ENCODE peak calls at places on chromosomes 6 and 20, in ten cellular contexts. H is activated naive CD8-positive, alpha-beta T cell treated with anti-CD3 and anti-CD28 coated beads for 36 hours; V is cortex of kidney; P is psoas muscle; D is GM18507; U is stimulated activated CD8-positive, alpha-beta memory T cell treated with anti-CD3 and anti-CD28 coated beads, Interleukin-4, amount 100 ng/mL, for 1 hour; N is nucleus accumbens; Q is Right ventricle myocardium superior; T is CD8-positive, alpha-beta memory T cell; W is BE2C. F is an unnamed sample.

GRCh38 chr20:48606841-48607543 is 220.8 kb downstream of the PREX1 start:
- DNase-seq in V (no peak), N (no peak), T (no peak), U (no peak), P (no peak), H (no peak), Q (no peak), W (no peak), D (no peak), F (no peak)

GRCh38 chr6:118507636-118508035 is 40.5 kb upstream of the PLN start:
- DNase-seq in D (no peak), T (no peak), H (no peak), V (no peak), P (no peak), Q (no peak), U (no peak), N (no peak), W (no peak), F (no peak)

GRCh38 chr20:62485062-62485700 is 9.4 kb upstream of the GATA5 start:
- DNase-seq in D (no peak), H (no peak), N (no peak), T (no peak), W (peak; percentile 62), U (no peak), Q (peak; percentile 60), V (no peak), P (no peak), F (no peak)

GRCh38 chr20:46035713-46036112 is 6.7 kb downstream of the SLC12A5 start:
- DNase-seq in N (no peak), W (no peak), H (no peak), U (no peak), Q (no peak), V (no peak), T (no peak), D (no peak), P (no peak), F (no peak)

GRCh38 chr6:142796571-142796970 is 148.4 kb downstream of the HIVEP2 start:
- DNase-seq in V (no peak), P (no peak), T (no peak), W (no peak), U (no peak), Q (no peak), H (no peak), D (no peak), N (no peak), F (no peak)

GRCh38 chr6:26538572-26538902 is 371 bp downstream of the HMGN4 start:
- DNase-seq in U (no peak), P (no peak), T (no peak), W (no peak), Q (no peak), D (no peak), H (no peak), N (no peak), V (no peak), F (peak; percentile 24)

GRCh38 chr6:18400831-18401446 is 13.8 kb downstream of the RNF144B start:
- DNase-seq in P (no peak), N (no peak), Q (no peak), D (no peak), T (no peak), W (no peak), U (no peak), V (no peak), H (no peak), F (no peak)

GRCh38 chr6:30781362-30781696 is 37.0 kb upstream of the IER3 start:
- DNase-seq in V (no peak), T (no peak), U (no peak), H (no peak), Q (peak; percentile 56), P (peak; percentile 40), D (no peak), N (no peak), W (peak; percentile 26), F (no peak)

GRCh38 chr20:2866236-2866635 is 7.0 kb upstream of the PTPRA start:
- DNase-seq in D (no peak), Q (no peak), H (peak; percentile 29), V (no peak), N (no peak), W (no peak), T (no peak), U (no peak), P (no peak), F (no peak)

GRCh38 chr6:138389551-138389950 is 11.8 kb downstream of the SMIM28 start:
- DNase-seq in T (no peak), D (no peak), Q (no peak), V (no peak), W (no peak), U (no peak), H (no peak), P (no peak), N (no peak), F (no peak)

GRCh38 chr20:49320460-49320859 is 42.6 kb upstream of the ZNFX1 start:
- DNase-seq in N (no peak), Q (no peak), D (no peak), W (peak; percentile 30), U (no peak), P (no peak), V (no peak), T (no peak), H (no peak), F (peak; percentile 54)

GRCh38 chr20:57165427-57166004 is 100.9 kb downstream of the BMP7 start:
- DNase-seq in U (no peak), N (no peak), D (no peak), H (no peak), W (no peak), Q (no peak), P (no peak), T (no peak), V (no peak), F (no peak)

GRCh38 chr6:140256213-140256612 is 881.8 kb upstream of the CITED2 start:
- DNase-seq in T (no peak), W (no peak), D (no peak), Q (no peak), U (no peak), H (no peak), P (no peak), N (no peak), V (no peak), F (no peak)

GRCh38 chr6:56356431-56356830 is 109.1 kb upstream of the COL21A1 start:
- DNase-seq in Q (no peak), T (no peak), V (no peak), P (no peak), W (no peak), N (no peak), U (no peak), D (no peak), H (no peak), F (no peak)

GRCh38 chr6:105469951-105470350 is 67.1 kb upstream of the PREP start:
- DNase-seq in Q (no peak), D (no peak), W (no peak), N (no peak), T (no peak), P (no peak), V (no peak), U (no peak), H (no peak), F (no peak)